ENCODE peak calls at places on chromosomes 5 and 9, in eight cellular contexts. V, K, S, H, F, Q, U and E are unnamed samples.

GRCh38 chr5:138303365-138303764 is 28.2 kb downstream of the CDC25C start:
- DNase-seq in V (peak), K (no peak), S (peak), H (no peak), F (no peak), Q (no peak), U (no peak), E (no peak)

GRCh38 chr5:142170254-142170953 is 61.8 kb downstream of the NDFIP1 start:
- DNase-seq in V (peak), K (no peak), S (no peak), H (no peak), F (no peak), Q (no peak), U (no peak), E (no peak)

GRCh38 chr9:121838757-121839669 is 187.6 kb downstream of the DAB2IP start:
- DNase-seq in V (no peak), K (no peak), S (no peak), H (no peak), F (no peak), Q (no peak), U (no peak), E (no peak)

GRCh38 chr5:7814816-7815215 is 36.1 kb downstream of the CFAP90 start:
- DNase-seq in V (no peak), K (no peak), S (no peak), H (no peak), F (no peak), Q (no peak), U (no peak), E (no peak)

GRCh38 chr5:180161420-180162303 is 47.3 kb downstream of the RASGEF1C start:
- DNase-seq in V (no peak), K (no peak), S (no peak), H (no peak), F (no peak), Q (peak), U (no peak), E (no peak)

GRCh38 chr5:10288600-10289213 is 19.0 kb downstream of the CMBL start:
- DNase-seq in V (peak), K (no peak), S (no peak), H (peak), F (no peak), Q (peak), U (peak), E (no peak)

GRCh38 chr9:129863059-129863690 is 27.9 kb downstream of the USP20 start:
- DNase-seq in V (peak), K (peak), S (peak), H (peak), F (peak), Q (no peak), U (peak), E (peak)

GRCh38 chr9:114086009-114086408 is 7.9 kb upstream of the AMBP start:
- DNase-seq in V (peak), K (no peak), S (no peak), H (no peak), F (no peak), Q (no peak), U (no peak), E (no peak)

GRCh38 chr5:180486636-180487149 is 7.5 kb upstream of the CNOT6 start:
- DNase-seq in V (peak), K (no peak), S (peak), H (no peak), F (no peak), Q (no peak), U (no peak), E (no peak)

GRCh38 chr9:131420913-131421312 is 27.0 kb downstream of the PRRC2B start:
- DNase-seq in V (peak), K (no peak), S (peak), H (no peak), F (no peak), Q (no peak), U (no peak), E (no peak)

GRCh38 chr9:87646546-87646945 is 79.4 kb upstream of the CTSL start:
- DNase-seq in V (no peak), K (no peak), S (no peak), H (no peak), F (no peak), Q (no peak), U (no peak), E (no peak)

GRCh38 chr5:150588495-150588890 is 52.0 kb upstream of the SYNPO start:
- DNase-seq in V (no peak), K (no peak), S (no peak), H (peak), F (no peak), Q (no peak), U (no peak), E (no peak)

GRCh38 chr9:7368410-7369292 is 430.9 kb downstream of the DMAC1 start:
- DNase-seq in V (peak), K (no peak), S (no peak), H (no peak), F (peak), Q (peak), U (no peak), E (peak)

GRCh38 chr5:32506809-32507208 is 62.3 kb upstream of the ZFR start:
- DNase-seq in V (peak), K (no peak), S (peak), H (no peak), F (no peak), Q (no peak), U (no peak), E (peak)

GRCh38 chr9:27817747-27818146 is 244.5 kb upstream of the C9orf72 start:
- DNase-seq in V (no peak), K (no peak), S (no peak), H (no peak), F (no peak), Q (no peak), U (no peak), E (no peak)

GRCh38 chr5:15968994-15969393 is 210.6 kb downstream of the MARCHF11 start:
- DNase-seq in V (peak), K (no peak), S (peak), H (no peak), F (no peak), Q (no peak), U (no peak), E (no peak)

GRCh38 chr9:95803197-95803596 is 72.3 kb upstream of the ERCC6L2 start:
- DNase-seq in V (no peak), K (no peak), S (no peak), H (no peak), F (no peak), Q (no peak), U (no peak), E (no peak)

GRCh38 chr9:109002141-109002540 is 11.2 kb downstream of the CTNNAL1 start:
- DNase-seq in V (no peak), K (no peak), S (no peak), H (no peak), F (no peak), Q (no peak), U (no peak), E (no peak)

GRCh38 chr9:131236161-131236560 is 40.1 kb downstream of the FAM78A start:
- DNase-seq in V (no peak), K (no peak), S (no peak), H (no peak), F (no peak), Q (no peak), U (no peak), E (no peak)

GRCh38 chr5:127028822-127029457 is 1.4 kb downstream of the MARCHF3 start:
- DNase-seq in V (no peak), K (no peak), S (no peak), H (peak), F (no peak), Q (no peak), U (no peak), E (no peak)

GRCh38 chr9:127825319-127826051 is 22.8 kb downstream of the FPGS start:
- DNase-seq in V (no peak), K (no peak), S (no peak), H (peak), F (no peak), Q (no peak), U (no peak), E (no peak)

GRCh38 chr5:14357441-14357840 is 214.3 kb downstream of the TRIO start:
- DNase-seq in V (no peak), K (no peak), S (no peak), H (no peak), F (no peak), Q (no peak), U (no peak), E (no peak)

GRCh38 chr5:39689919-39690318 is 265.1 kb upstream of the DAB2 start:
- DNase-seq in V (no peak), K (no peak), S (no peak), H (no peak), F (no peak), Q (no peak), U (no peak), E (no peak)

GRCh38 chr5:5584751-5585150 is 162.3 kb downstream of the ICE1 start:
- DNase-seq in V (no peak), K (no peak), S (no peak), H (no peak), F (no peak), Q (no peak), U (no peak), E (no peak)

GRCh38 chr5:178313316-178313715 is 80.7 kb upstream of the PHYKPL start:
- DNase-seq in V (no peak), K (no peak), S (no peak), H (no peak), F (no peak), Q (no peak), U (no peak), E (no peak)

GRCh38 chr5:50717615-50718014 is 51.2 kb downstream of the PARP8 start:
- DNase-seq in V (peak), K (no peak), S (no peak), H (no peak), F (no peak), Q (no peak), U (no peak), E (no peak)